ENCODE peak calls at places on chromosomes 2 and 18, in six cellular contexts. V is left ventricle myocardium inferior, B is esophagus squamous epithelium, K is brain microvascular endothelial cell, Q is mesendoderm, C is upper lobe of right lung. P is an unnamed sample.

GRCh38 chr2:8303322-8303832 is 378.5 kb upstream of the ID2 start:
- DNase-seq in V (peak), B (peak), K (no peak), Q (no peak), C (peak), P (peak)

GRCh38 chr2:39632871-39633270 is 32.8 kb upstream of the TMEM178A start:
- DNase-seq in V (no peak), B (no peak), K (peak), Q (no peak), C (no peak), P (no peak)

GRCh38 chr2:145043399-145043834 is 523.5 kb upstream of the ZEB2 start:
- DNase-seq in V (no peak), B (no peak), K (no peak), Q (peak), C (no peak), P (no peak)

GRCh38 chr18:46677609-46678470 is 20.8 kb upstream of the LOXHD1 start:
- DNase-seq in V (no peak), B (no peak), K (no peak), Q (peak), C (no peak), P (no peak)

GRCh38 chr2:222844323-222844722 is 16.5 kb upstream of the ACSL3 start:
- DNase-seq in V (no peak), B (no peak), K (peak), Q (peak), C (no peak), P (no peak)

GRCh38 chr2:122627388-122627787 is 871.9 kb downstream of the TSN start:
- DNase-seq in V (no peak), B (no peak), K (peak), Q (no peak), C (no peak), P (no peak)

GRCh38 chr2:85799215-85799956 is 45.6 kb downstream of the ATOH8 start:
- DNase-seq in V (no peak), B (no peak), K (no peak), Q (no peak), C (peak), P (no peak)

GRCh38 chr2:67476808-67477790 is 80.0 kb downstream of the ETAA1 start:
- DNase-seq in V (no peak), B (no peak), K (peak), Q (peak), C (no peak), P (no peak)

GRCh38 chr2:74921236-74921736 is 37.2 kb upstream of the POLE4 start:
- DNase-seq in V (no peak), B (no peak), K (no peak), Q (peak), C (no peak), P (no peak)

GRCh38 chr2:38665854-38666577 is at the start of gene GALM:
- DNase-seq in V (peak), B (no peak), K (peak), Q (peak), C (peak), P (peak)

GRCh38 chr2:136214801-136215200 is 96.9 kb upstream of the CXCR4 start:
- DNase-seq in V (no peak), B (no peak), K (no peak), Q (no peak), C (no peak), P (no peak)

GRCh38 chr2:149313512-149313972 is 16.8 kb upstream of the LYPD6 start:
- DNase-seq in V (no peak), B (no peak), K (peak), Q (peak), C (no peak), P (no peak)

GRCh38 chr2:226031962-226032441 is 632.5 kb downstream of the NYAP2 start:
- DNase-seq in V (no peak), B (no peak), K (no peak), Q (peak), C (no peak), P (no peak)

GRCh38 chr2:226030369-226031077 is 631.0 kb downstream of the NYAP2 start:
- DNase-seq in V (no peak), B (no peak), K (no peak), Q (peak), C (no peak), P (no peak)

GRCh38 chr2:226031078-226031937 is 631.8 kb downstream of the NYAP2 start:
- DNase-seq in V (peak), B (no peak), K (peak), Q (peak), C (peak), P (no peak)
- H3K4me3 ChIP-seq in V (peak), B (peak), K (peak), Q (no peak), C (peak), P (peak)

GRCh38 chr2:44927979-44928659 is 13.4 kb upstream of the SIX3 start:
- DNase-seq in V (no peak), B (no peak), K (no peak), Q (peak), C (no peak), P (no peak)
- H3K4me3 ChIP-seq in V (peak), B (peak), K (no peak), Q (no peak), C (no peak), P (no peak)

GRCh38 chr2:235027558-235028214 is 75.9 kb downstream of the SH3BP4 start:
- DNase-seq in V (no peak), B (no peak), K (peak), Q (no peak), C (peak), P (no peak)
- H3K4me3 ChIP-seq in V (no peak), B (peak), K (no peak), Q (no peak), C (no peak), P (no peak)

DNA sequence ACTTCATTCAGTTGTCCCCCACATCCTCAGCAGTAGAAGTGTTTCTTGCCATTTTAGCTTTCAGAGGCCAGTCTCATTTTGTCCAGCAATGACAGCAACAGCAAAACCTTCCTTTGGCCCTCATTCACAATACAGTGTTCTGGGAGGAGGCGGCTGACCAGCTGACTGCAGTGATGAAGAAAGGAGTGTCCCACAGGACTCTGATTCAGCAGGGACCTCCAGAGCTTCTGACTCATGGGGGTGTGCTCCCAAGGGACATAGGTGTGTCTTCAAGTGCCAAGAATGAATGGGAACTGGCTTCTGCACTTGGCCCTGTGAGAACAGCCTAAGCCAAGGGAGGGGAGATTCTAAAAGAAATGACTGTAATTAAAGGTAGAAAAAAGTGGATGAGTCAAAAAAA is 147.0 kb upstream of the PELI1 start:
- DNase-seq in V (no peak), B (no peak), K (peak), Q (no peak), C (no peak), P (no peak)
- H3K4me3 ChIP-seq in V (no peak), B (no peak), K (no peak), Q (no peak), C (no peak), P (no peak)

GRCh38 chr2:129758461-129759185 is 220.8 kb upstream of the RAB6C start:
- DNase-seq in V (peak), B (no peak), K (no peak), Q (peak), C (no peak), P (no peak)

GRCh38 chr2:129756276-129756675 is 223.2 kb upstream of the RAB6C start:
- DNase-seq in V (no peak), B (no peak), K (no peak), Q (no peak), C (no peak), P (no peak)

GRCh38 chr2:129757366-129757914 is 222.0 kb upstream of the RAB6C start:
- DNase-seq in V (no peak), B (no peak), K (no peak), Q (no peak), C (no peak), P (no peak)

GRCh38 chr2:129759186-129760010 is 220.1 kb upstream of the RAB6C start:
- DNase-seq in V (no peak), B (no peak), K (no peak), Q (no peak), C (no peak), P (no peak)

DNA sequence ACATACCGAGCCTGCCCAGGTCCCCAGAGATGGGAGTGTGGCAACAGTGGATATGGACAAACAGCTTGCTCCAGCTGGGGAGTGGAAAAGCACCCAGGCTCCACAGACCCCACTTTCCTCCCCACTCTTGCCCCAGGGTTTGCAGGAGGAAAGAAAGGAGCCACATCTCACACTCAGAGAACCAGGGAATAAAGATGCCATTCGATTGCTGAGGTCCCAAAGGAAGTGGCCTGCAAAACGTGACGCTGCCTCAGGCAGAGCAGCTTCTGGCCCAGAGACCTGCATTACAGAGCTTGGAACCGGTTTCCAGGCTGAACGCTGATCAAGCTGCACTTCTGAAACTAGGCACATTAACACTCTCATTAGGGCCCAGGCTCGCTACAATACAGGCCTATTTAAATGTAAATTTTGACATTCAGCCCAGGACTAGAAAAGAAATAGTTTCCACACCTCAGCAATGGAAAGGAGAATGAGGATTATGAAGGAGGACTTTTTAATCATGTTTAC is 221.5 kb upstream of the RAB6C start:
- DNase-seq in V (peak), B (no peak), K (no peak), Q (peak), C (no peak), P (no peak)
- H3K4me3 ChIP-seq in V (peak), B (peak), K (no peak), Q (no peak), C (peak), P (no peak)

GRCh38 chr18:68721681-68722583 is 7.0 kb upstream of the TMX3 start:
- DNase-seq in V (no peak), B (no peak), K (no peak), Q (no peak), C (no peak), P (no peak)
- H3K4me3 ChIP-seq in V (peak), B (peak), K (no peak), Q (no peak), C (peak), P (peak)

GRCh38 chr2:25323042-25323514 is 18.6 kb downstream of the DNMT3A start:
- DNase-seq in V (no peak), B (no peak), K (peak), Q (peak), C (no peak), P (peak)
- H3K4me3 ChIP-seq in V (no peak), B (no peak), K (no peak), Q (no peak), C (no peak), P (peak)

GRCh38 chr2:25824216-25824615 is 54.1 kb downstream of the ASXL2 start:
- DNase-seq in V (no peak), B (no peak), K (no peak), Q (no peak), C (no peak), P (no peak)

GRCh38 chr2:25822190-25823117 is 55.8 kb downstream of the ASXL2 start:
- DNase-seq in V (peak), B (no peak), K (no peak), Q (peak), C (peak), P (peak)

GRCh38 chr2:25824718-25825117 is 53.6 kb downstream of the ASXL2 start:
- DNase-seq in V (no peak), B (no peak), K (no peak), Q (no peak), C (no peak), P (no peak)

GRCh38 chr2:25819597-25820039 is 58.7 kb downstream of the ASXL2 start:
- DNase-seq in V (no peak), B (no peak), K (no peak), Q (no peak), C (no peak), P (no peak)

DNA sequence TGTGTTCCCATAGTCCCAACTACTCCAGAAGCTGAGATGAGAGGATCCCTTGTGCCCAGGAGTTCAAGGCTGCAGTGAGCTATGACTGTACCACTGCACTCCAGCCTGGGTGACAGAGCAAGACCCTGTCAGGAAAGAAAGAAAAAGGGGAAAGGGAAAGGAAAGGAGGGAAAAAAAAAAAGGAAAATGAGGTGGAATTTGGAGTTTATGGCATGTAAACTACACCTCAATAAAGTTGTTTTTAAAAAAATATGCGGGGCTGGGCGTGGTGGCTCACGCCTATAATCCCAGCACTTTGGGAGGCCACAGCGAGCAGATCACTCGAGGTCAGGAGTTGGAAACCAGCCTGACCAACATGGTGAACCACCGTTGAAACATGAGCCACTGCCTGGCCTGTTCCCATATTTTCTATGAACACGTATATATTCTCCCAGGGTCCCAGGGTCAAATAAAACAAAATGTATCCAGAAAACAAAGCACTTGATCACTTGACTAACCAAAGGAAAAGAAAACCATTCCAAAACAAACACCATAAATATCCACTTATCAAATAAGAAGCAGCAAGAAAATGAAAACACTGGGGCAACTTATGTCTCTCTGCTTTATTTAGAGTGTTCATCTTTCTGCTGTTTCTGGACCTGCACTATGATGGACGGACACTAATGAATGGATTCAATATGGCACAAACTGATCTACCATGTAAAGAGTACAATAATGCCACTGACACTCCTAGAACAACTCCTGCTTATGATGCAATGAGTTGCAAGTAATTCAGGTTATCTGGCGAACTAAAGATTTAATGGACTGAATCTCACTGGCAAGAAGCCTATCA is 56.8 kb downstream of the ASXL2 start:
- DNase-seq in V (no peak), B (no peak), K (peak), Q (no peak), C (no peak), P (no peak)
- H3K4me3 ChIP-seq in V (peak), B (peak), K (no peak), Q (no peak), C (peak), P (peak)

DNA sequence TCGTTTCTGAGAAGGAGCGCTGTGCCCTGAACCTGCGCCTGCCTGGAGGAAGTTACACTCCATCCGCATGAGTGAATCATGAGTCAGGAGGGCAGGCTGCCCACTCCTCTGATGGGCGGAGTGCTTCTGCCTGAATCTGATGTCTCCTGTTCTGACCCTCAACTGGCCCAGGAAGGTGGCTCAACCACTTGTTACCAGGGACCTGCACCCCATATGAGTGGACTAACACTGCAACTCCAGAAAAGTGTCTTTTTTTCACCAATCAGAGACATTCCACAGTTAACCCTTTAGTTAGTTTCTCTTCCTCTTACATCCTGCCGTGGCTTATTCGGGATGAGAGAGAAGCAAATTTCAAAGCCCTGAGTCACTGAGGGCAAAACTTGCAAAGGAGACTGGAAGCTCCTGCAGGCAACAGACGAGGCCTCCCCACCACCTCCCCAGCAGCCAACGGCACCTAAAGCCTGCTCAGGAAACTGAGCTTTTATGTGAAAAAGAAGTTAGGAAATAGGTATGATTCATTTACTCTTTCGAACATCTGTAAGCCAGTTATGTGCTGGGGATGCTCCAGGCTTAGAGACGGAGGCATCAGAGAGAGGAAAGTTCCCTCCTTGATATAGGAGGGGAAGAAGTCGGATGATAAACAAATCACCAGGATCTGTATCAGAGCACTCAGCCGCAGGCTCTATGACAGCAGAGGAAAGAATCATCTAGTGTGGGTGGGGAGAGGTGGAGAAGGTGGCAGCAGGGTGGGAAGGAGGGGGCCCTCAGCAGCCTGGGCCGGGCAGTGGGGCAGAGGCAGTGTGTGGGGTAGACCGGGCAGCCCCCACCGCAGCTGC is 31.0 kb downstream of the MBP start:
- DNase-seq in V (peak), B (peak), K (peak), Q (peak), C (peak), P (peak)
- H3K4me3 ChIP-seq in V (peak), B (peak), K (peak), Q (no peak), C (no peak), P (peak)